ENCODE peak calls at places on chromosomes 13 and 19, in seven cellular contexts. One of them, this sample, is unnamed.
A peak's percentile ranks its signal among the peaks of the same experiment; 100 is the strongest.

GRCh38 chr13:47976325-47976724 is 24.7 kb downstream of the SUCLA2 start:
- DNase-seq in ovary: no peak
- DNase-seq in spleen: no peak
- DNase-seq in tibial nerve: no peak
- DNase-seq in adrenal gland: no peak
- DNase-seq in IMR-90: no peak
- DNase-seq in body of pancreas: no peak
- DNase-seq in this sample: no peak

GRCh38 chr13:67549331-67549730 is 319.2 kb upstream of the PCDH9 start:
- DNase-seq in ovary: no peak
- DNase-seq in spleen: no peak
- DNase-seq in tibial nerve: no peak
- DNase-seq in adrenal gland: no peak
- DNase-seq in IMR-90: peak; percentile 91
- DNase-seq in body of pancreas: no peak
- DNase-seq in this sample: no peak

GRCh38 chr13:52158629-52159158 is 703 bp downstream of the NEK3 start:
- DNase-seq in ovary: peak; percentile 36
- DNase-seq in spleen: no peak
- DNase-seq in tibial nerve: no peak
- DNase-seq in adrenal gland: peak; percentile 36
- DNase-seq in IMR-90: peak; percentile 28
- DNase-seq in body of pancreas: no peak
- DNase-seq in this sample: no peak

GRCh38 chr19:29315566-29315965 is 102.6 kb upstream of the UQCRFS1 start:
- DNase-seq in ovary: no peak
- DNase-seq in spleen: no peak
- DNase-seq in tibial nerve: no peak
- DNase-seq in adrenal gland: no peak
- DNase-seq in IMR-90: no peak
- DNase-seq in body of pancreas: no peak
- DNase-seq in this sample: no peak

GRCh38 chr13:67416047-67416925 is 186.2 kb upstream of the PCDH9 start:
- DNase-seq in ovary: no peak
- DNase-seq in spleen: no peak
- DNase-seq in tibial nerve: no peak
- DNase-seq in adrenal gland: no peak
- DNase-seq in IMR-90: peak; percentile 29
- DNase-seq in body of pancreas: no peak
- DNase-seq in this sample: peak; percentile 29

GRCh38 chr13:40340368-40341085 is 325.9 kb downstream of the FOXO1 start:
- DNase-seq in ovary: no peak
- DNase-seq in spleen: no peak
- DNase-seq in tibial nerve: no peak
- DNase-seq in adrenal gland: no peak
- DNase-seq in IMR-90: no peak
- DNase-seq in body of pancreas: peak; percentile 78
- DNase-seq in this sample: no peak

GRCh38 chr13:99310382-99311031 is 3.3 kb upstream of the GPR183 start:
- DNase-seq in ovary: no peak
- DNase-seq in spleen: no peak
- DNase-seq in tibial nerve: no peak
- DNase-seq in adrenal gland: no peak
- DNase-seq in IMR-90: peak; percentile 93
- DNase-seq in body of pancreas: no peak
- DNase-seq in this sample: no peak

GRCh38 chr13:42615691-42616090 is 41.7 kb downstream of the TNFSF11 start:
- DNase-seq in ovary: no peak
- DNase-seq in spleen: no peak
- DNase-seq in tibial nerve: no peak
- DNase-seq in adrenal gland: no peak
- DNase-seq in IMR-90: peak; percentile 18
- DNase-seq in body of pancreas: no peak
- DNase-seq in this sample: no peak

GRCh38 chr19:38263696-38264485 is 482 bp upstream of the SPINT2 start:
- DNase-seq in ovary: peak; percentile 61
- DNase-seq in spleen: no peak
- DNase-seq in tibial nerve: no peak
- DNase-seq in adrenal gland: peak; percentile 78
- DNase-seq in IMR-90: peak; percentile 45
- DNase-seq in body of pancreas: peak; percentile 97
- DNase-seq in this sample: peak; percentile 98

GRCh38 chr13:98055623-98056022 is 87.3 kb upstream of the FARP1 start:
- DNase-seq in ovary: no peak
- DNase-seq in spleen: no peak
- DNase-seq in tibial nerve: no peak
- DNase-seq in adrenal gland: no peak
- DNase-seq in IMR-90: no peak
- DNase-seq in body of pancreas: no peak
- DNase-seq in this sample: no peak

DNA sequence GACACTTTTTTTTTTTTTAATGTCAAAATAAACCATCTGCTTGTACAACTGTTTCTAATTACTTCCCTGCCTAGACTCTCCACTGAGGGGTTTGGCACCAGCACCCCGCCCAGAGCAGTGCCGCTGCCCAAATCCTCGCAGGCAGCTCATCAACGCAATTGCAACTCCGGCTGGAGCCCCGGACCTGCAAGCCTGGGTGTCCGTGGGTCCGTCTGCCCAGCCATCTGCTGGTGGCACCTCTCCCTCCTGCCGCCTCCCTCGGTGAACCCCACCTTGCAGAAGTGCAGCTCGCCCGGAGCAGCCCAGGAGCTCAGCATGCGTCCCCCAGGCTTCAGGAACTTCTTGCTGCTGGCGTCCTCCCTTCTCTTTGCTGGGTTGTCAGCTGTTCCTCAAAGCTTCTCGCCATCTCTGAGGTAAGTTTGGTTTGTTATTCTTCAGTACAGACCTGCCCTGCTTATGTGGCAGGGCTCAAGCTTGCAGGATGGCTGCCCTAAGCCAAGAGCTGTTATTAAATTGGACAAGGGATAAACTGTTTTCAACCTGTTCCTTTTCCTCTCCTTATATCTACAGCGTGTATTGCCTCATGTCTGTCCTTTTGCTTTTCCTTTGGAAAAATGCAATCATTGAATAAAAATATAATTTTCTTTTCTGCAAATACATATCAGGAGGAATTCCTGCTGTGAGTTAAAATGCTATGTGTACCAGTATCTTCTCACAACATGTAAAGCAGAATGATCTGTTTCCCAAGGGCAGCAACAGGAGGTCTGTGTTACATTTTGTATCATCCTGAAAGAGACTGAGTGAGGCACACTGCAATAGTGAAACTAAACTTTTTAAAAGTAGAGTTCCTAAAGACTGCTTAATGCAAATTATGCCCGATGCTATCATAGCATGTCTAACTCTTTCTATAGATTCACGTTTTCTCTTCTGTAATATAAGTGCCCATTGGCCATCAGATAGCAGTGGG is at the start of gene ITGBL1:
- DNase-seq in ovary: no peak
- DNase-seq in spleen: no peak
- DNase-seq in tibial nerve: no peak
- DNase-seq in adrenal gland: no peak
- DNase-seq in IMR-90: peak; percentile 25
- DNase-seq in body of pancreas: no peak
- DNase-seq in this sample: no peak
- H3K4me3 ChIP-seq in ovary: peak within 1 kb of the TSS; percentile 17
- H3K4me3 ChIP-seq in spleen: no peak within 1 kb of the TSS
- H3K4me3 ChIP-seq in tibial nerve: peak within 1 kb of the TSS; percentile 38
- H3K4me3 ChIP-seq in adrenal gland: no peak within 1 kb of the TSS
- H3K4me3 ChIP-seq in IMR-90: peak within 1 kb of the TSS; percentile 50
- H3K4me3 ChIP-seq in body of pancreas: peak within 1 kb of the TSS; percentile 36
- H3K4me3 ChIP-seq in this sample: peak within 1 kb of the TSS; percentile 49

DNA sequence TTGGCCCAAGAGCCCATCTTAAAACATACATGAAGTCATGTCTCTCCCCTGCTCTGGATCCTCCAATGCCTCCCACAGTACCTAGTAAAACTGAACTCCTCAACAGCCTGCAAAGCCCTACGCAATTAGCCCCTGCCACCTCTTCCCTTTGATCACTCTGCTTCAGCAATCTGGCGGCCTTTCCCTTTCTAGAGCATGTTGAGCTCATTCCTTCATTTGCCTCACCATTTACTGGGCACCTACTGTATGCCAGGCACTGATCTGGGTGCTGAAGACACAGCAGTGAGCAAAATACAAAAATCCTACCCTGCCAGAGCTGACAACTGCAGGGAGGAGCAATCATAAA is 2.9 kb downstream of the KEAP1 start:
- DNase-seq in ovary: no peak
- DNase-seq in spleen: no peak
- DNase-seq in tibial nerve: no peak
- DNase-seq in adrenal gland: no peak
- DNase-seq in IMR-90: no peak
- DNase-seq in body of pancreas: no peak
- DNase-seq in this sample: no peak
- TF ChIP-seq POLR2A in ovary: no peak
- TF ChIP-seq POLR2A in spleen: no peak
- TF ChIP-seq POLR2A in tibial nerve: no peak
- TF ChIP-seq POLR2A in adrenal gland: no peak
- TF ChIP-seq POLR2A in IMR-90: no peak
- TF ChIP-seq POLR2A in body of pancreas: no peak
- TF ChIP-seq POLR2A in this sample: no peak

GRCh38 chr19:1017115-1017905 is 3.6 kb downstream of the TMEM259 start:
- DNase-seq in ovary: no peak
- DNase-seq in spleen: peak; percentile 81
- DNase-seq in tibial nerve: no peak
- DNase-seq in adrenal gland: peak; percentile 53
- DNase-seq in IMR-90: no peak
- DNase-seq in body of pancreas: peak; percentile 76
- DNase-seq in this sample: peak; percentile 62
- H3K4me3 ChIP-seq in ovary: no peak overlapping the region
- H3K4me3 ChIP-seq in spleen: no peak overlapping the region
- H3K4me3 ChIP-seq in tibial nerve: no peak overlapping the region
- H3K4me3 ChIP-seq in adrenal gland: no peak overlapping the region
- H3K4me3 ChIP-seq in IMR-90: no peak overlapping the region
- H3K4me3 ChIP-seq in body of pancreas: no peak overlapping the region
- H3K4me3 ChIP-seq in this sample: peak overlapping the region; percentile 2

GRCh38 chr19:19191920-19192882 is at the start of the genes BORCS8 and RFXANK:
- DNase-seq in ovary: peak; percentile 100
- DNase-seq in spleen: peak; percentile 99
- DNase-seq in tibial nerve: peak; percentile 99
- DNase-seq in adrenal gland: peak; percentile 99
- DNase-seq in IMR-90: peak; percentile 98
- DNase-seq in body of pancreas: peak; percentile 100
- DNase-seq in this sample: peak; percentile 100
- TF ChIP-seq POLR2A in ovary: peak; percentile 52
- TF ChIP-seq POLR2A in spleen: peak; percentile 2
- TF ChIP-seq POLR2A in tibial nerve: peak; percentile 66
- TF ChIP-seq POLR2A in adrenal gland: peak; percentile 86
- TF ChIP-seq POLR2A in IMR-90: no peak
- TF ChIP-seq POLR2A in body of pancreas: no peak
- TF ChIP-seq POLR2A in this sample: no peak

DNA sequence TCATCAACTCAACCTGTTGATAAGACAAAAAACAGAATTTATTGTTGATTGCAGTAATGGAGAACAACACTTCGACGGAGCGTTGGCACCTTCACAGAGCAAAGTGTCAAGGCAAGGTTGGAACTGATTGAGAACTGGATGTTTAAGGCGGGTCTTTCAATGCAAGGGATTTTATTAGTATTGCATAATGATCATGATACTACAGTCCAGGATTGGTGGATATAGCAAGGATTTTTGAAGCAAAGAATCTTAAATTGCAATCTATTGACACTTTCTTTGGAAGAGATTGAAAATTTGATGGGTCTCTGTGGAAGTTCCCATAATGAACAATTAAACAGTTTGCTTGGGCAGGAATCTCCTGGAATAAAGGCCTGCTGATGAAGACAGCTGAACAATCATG is 632 bp upstream of the ZNF235 start:
- DNase-seq in ovary: no peak
- DNase-seq in spleen: no peak
- DNase-seq in tibial nerve: no peak
- DNase-seq in adrenal gland: no peak
- DNase-seq in IMR-90: no peak
- DNase-seq in body of pancreas: no peak
- DNase-seq in this sample: no peak
- H3K4me3 ChIP-seq in ovary: no peak overlapping the region
- H3K4me3 ChIP-seq in spleen: peak overlapping the region; percentile 86
- H3K4me3 ChIP-seq in tibial nerve: no peak overlapping the region
- H3K4me3 ChIP-seq in adrenal gland: no peak overlapping the region
- H3K4me3 ChIP-seq in IMR-90: no peak overlapping the region
- H3K4me3 ChIP-seq in body of pancreas: no peak overlapping the region
- H3K4me3 ChIP-seq in this sample: peak overlapping the region; percentile 79

This sample was measured in stomach.